ENCODE peak calls at places on chromosomes 12 and 14, in five cellular contexts. K is cardiac fibroblast; G is globus pallidus; F is HS-5; S is stimulated activated CD8-positive, alpha-beta memory T cell treated with anti-CD3 and anti-CD28 coated beads, Interleukin-7, amount 100 ng/mL, for 4 hours. Z is an unnamed sample.

GRCh38 chr12:20206410-20206809 is 161.9 kb upstream of the PDE3A start:
- DNase-seq in K (no peak), G (no peak), F (no peak), S (no peak), Z (no peak)

GRCh38 chr14:39442293-39442692 is 10.1 kb upstream of the FBXO33 start:
- DNase-seq in K (no peak), G (no peak), F (no peak), S (no peak), Z (peak; percentile 55)

GRCh38 chr12:52285851-52286530 is 5.3 kb downstream of the KRT81 start:
- DNase-seq in K (no peak), G (no peak), F (no peak), S (no peak), Z (no peak)

GRCh38 chr12:105228494-105228893 is 7.5 kb downstream of the APPL2 start:
- DNase-seq in K (peak; percentile 59), G (no peak), F (no peak), S (no peak), Z (no peak)

GRCh38 chr12:1644523-1645438 is 15.8 kb downstream of the WNT5B start:
- DNase-seq in K (peak; percentile 84), G (peak; percentile 93), F (no peak), S (no peak), Z (peak; percentile 96)

GRCh38 chr14:99579903-99580570 is 24.0 kb downstream of the CCDC85C start:
- DNase-seq in K (peak; percentile 23), G (no peak), F (peak; percentile 28), S (no peak), Z (no peak)

GRCh38 chr14:56587701-56588100 is 8.1 kb downstream of the TMEM260 start:
- DNase-seq in K (no peak), G (peak; percentile 48), F (no peak), S (no peak), Z (no peak)

GRCh38 chr12:24499151-24500146 is 449.5 kb downstream of the BCAT1 start:
- DNase-seq in K (peak; percentile 58), G (no peak), F (no peak), S (no peak), Z (no peak)

GRCh38 chr12:55909513-55909884 is 18.2 kb downstream of the PYM1 start:
- DNase-seq in K (no peak), G (no peak), F (no peak), S (no peak), Z (no peak)

GRCh38 chr12:64450057-64450640 is 1.8 kb upstream of the TBK1 start:
- DNase-seq in K (no peak), G (no peak), F (no peak), S (no peak), Z (no peak)

Z was measured in dorsolateral prefrontal cortex.